ENCODE peak calls at places on chromosomes 7 and 10, in ten cellular contexts. P is heart right ventricle, N is cardiac fibroblast, I is fibroblast of mammary gland, Q is fibroblast of the aortic adventitia, L is right lobe of liver, X is body of pancreas, E is upper lobe of right lung, W is coronary artery, F is AG09309. R is an unnamed sample.

GRCh38 chr7:116241296-116241695 is 31.0 kb downstream of the TES start:
- DNase-seq in Q (no peak), N (no peak), X (no peak), E (no peak), W (no peak), F (no peak), I (peak), L (no peak), P (no peak), R (no peak)

GRCh38 chr10:97069576-97070362 is 116.0 kb downstream of the SLIT1 start:
- DNase-seq in Q (no peak), W (no peak), I (peak), N (peak), L (no peak), E (no peak), X (no peak), F (no peak), P (no peak), R (peak)

GRCh38 chr10:30396708-30397107 is 37.3 kb upstream of the MAP3K8 start:
- DNase-seq in X (no peak), I (no peak), N (no peak), F (no peak), W (no peak), L (no peak), P (no peak), Q (no peak), E (no peak), R (no peak)

GRCh38 chr7:39051707-39052106 is 74.0 kb downstream of the POU6F2 start:
- DNase-seq in L (no peak), P (no peak), N (no peak), Q (no peak), I (no peak), F (no peak), W (no peak), E (no peak), X (no peak), R (no peak)

GRCh38 chr7:131008840-131009651 is 275.0 kb upstream of the KLF14 start:
- DNase-seq in X (no peak), P (no peak), F (no peak), Q (peak), W (no peak), L (no peak), I (peak), N (no peak), E (no peak), R (no peak)

GRCh38 chr10:91307489-91307888 is 87.0 kb downstream of the PCGF5 start:
- DNase-seq in F (no peak), I (no peak), N (no peak), W (no peak), E (no peak), L (no peak), P (no peak), X (no peak), Q (no peak), R (no peak)

GRCh38 chr10:33703897-33704825 is 369.7 kb upstream of the NRP1 start:
- DNase-seq in X (no peak), P (no peak), L (peak), E (no peak), Q (peak), W (no peak), I (peak), N (peak), F (peak), R (peak)

GRCh38 chr7:43303740-43304241 is 191.3 kb downstream of the HECW1 start:
- DNase-seq in P (no peak), X (no peak), E (no peak), Q (peak), I (peak), W (no peak), L (no peak), F (no peak), N (no peak), R (peak)

GRCh38 chr7:123096976-123097375 is 101.5 kb upstream of the TAS2R16 start:
- DNase-seq in Q (no peak), E (no peak), P (no peak), X (no peak), L (no peak), I (no peak), W (no peak), N (no peak), F (no peak), R (no peak)

GRCh38 chr7:33909312-33909711 is 4.0 kb downstream of the BMPER start:
- DNase-seq in P (no peak), E (no peak), F (no peak), X (no peak), N (no peak), Q (peak), L (no peak), W (no peak), I (peak), R (no peak)

GRCh38 chr7:33905389-33906032 is at the start of gene BMPER:
- DNase-seq in N (peak), W (peak), F (no peak), P (peak), L (peak), E (peak), X (peak), I (peak), Q (no peak), R (peak)

GRCh38 chr7:33907625-33908024 is 2.3 kb downstream of the BMPER start:
- DNase-seq in P (no peak), L (no peak), E (no peak), Q (no peak), I (no peak), W (no peak), F (no peak), N (no peak), X (no peak), R (no peak)

GRCh38 chr7:33904680-33905388 is 505 bp upstream of the BMPER start:
- DNase-seq in Q (peak), E (peak), N (peak), L (peak), P (peak), X (peak), W (peak), I (peak), F (no peak), R (peak)

GRCh38 chr7:33906697-33907096 is 1.4 kb downstream of the BMPER start:
- DNase-seq in W (no peak), F (no peak), P (no peak), I (no peak), X (no peak), N (no peak), L (no peak), Q (no peak), E (no peak), R (no peak)
- H3K4me3 ChIP-seq in W (no peak), F (no peak), P (no peak), I (peak), X (no peak), N (no peak), L (no peak), Q (peak), E (peak), R (peak)

GRCh38 chr10:74234569-74234968 is 83.5 kb downstream of the ADK start:
- DNase-seq in L (no peak), E (no peak), X (no peak), F (no peak), N (peak), I (peak), Q (peak), W (no peak), P (no peak), R (peak)
- TF ChIP-seq CTCF in L (peak), E (peak), X (peak), F (peak), N (peak), I (peak), Q (peak), W (no peak), P (peak), R (peak)

DNA sequence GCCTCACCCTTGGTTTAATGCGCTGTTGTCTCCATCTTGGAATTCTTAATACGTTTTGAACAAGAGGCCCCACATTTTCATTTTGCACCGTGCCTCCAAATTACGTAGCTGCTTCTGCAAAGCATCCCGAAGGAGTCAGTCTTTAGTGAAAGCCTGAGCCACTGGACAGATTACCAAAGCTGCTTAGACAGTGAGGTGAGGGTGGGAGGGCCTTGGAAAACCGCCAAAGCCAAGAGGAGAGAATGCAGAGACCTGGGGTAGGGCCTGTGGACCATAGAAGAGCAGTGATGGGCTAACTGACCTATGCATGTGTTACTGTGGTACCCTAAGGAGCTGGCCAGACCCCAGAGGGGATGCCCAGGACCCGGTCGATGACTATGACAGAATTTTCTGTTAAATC is 4.2 kb upstream of the TCAF1 start:
- DNase-seq in N (no peak), X (no peak), W (no peak), F (no peak), P (no peak), L (no peak), Q (no peak), E (no peak), I (no peak), R (no peak)
- H3K4me3 ChIP-seq in N (no peak), X (no peak), W (no peak), F (no peak), P (no peak), L (no peak), Q (no peak), E (no peak), I (no peak), R (no peak)

GRCh38 chr10:73655257-73655989 is 406 bp downstream of the SYNPO2L start:
- DNase-seq in E (no peak), L (no peak), X (no peak), I (no peak), Q (no peak), N (no peak), W (no peak), F (no peak), P (no peak), R (no peak)

GRCh38 chr10:73655990-73656298 is at the start of gene SYNPO2L:
- DNase-seq in I (no peak), X (no peak), P (peak), W (peak), N (no peak), F (no peak), E (no peak), L (no peak), Q (no peak), R (no peak)

GRCh38 chr10:73653195-73653594 is 2.6 kb downstream of the SYNPO2L start:
- DNase-seq in F (no peak), N (no peak), L (no peak), X (no peak), W (no peak), P (no peak), E (no peak), Q (no peak), I (no peak), R (no peak)

GRCh38 chr10:73650537-73651331 is 5.1 kb downstream of the SYNPO2L start:
- DNase-seq in I (peak), F (peak), P (peak), E (no peak), X (no peak), L (no peak), W (no peak), N (peak), Q (peak), R (peak)

GRCh38 chr10:73653701-73654100 is 2.1 kb downstream of the SYNPO2L start:
- DNase-seq in X (no peak), L (no peak), F (no peak), P (no peak), Q (no peak), W (no peak), I (peak), N (no peak), E (no peak), R (peak)
- TF ChIP-seq CTCF in X (no peak), L (no peak), F (peak), P (no peak), Q (no peak), W (no peak), I (peak), N (no peak), E (no peak), R (no peak)

DNA sequence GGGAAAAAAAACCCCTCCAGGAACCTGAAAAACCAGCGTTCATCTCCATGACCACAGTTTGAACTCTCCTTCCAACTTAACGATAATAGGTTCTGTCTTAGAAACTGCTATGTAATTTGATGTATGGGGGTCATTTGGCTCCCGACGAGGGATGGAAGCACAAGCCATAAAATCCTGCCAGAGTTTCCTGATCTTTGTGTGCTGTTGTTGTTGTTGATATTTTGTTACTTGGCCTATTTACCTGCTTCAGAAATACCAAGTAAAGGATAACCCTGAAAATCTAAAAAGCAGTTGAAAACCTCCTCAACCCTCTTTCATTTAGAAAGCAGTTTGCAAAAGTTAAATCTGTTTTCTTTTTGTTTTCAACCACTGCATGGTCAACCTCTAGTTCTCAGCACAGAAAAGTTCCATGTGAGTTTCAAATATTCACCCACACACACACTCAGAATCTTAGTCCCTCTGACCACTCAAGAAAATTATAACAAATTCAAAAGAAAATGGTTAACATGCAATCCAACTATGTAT is 9.3 kb upstream of the HOXA2 start:
- DNase-seq in E (no peak), Q (no peak), W (no peak), L (no peak), F (no peak), I (no peak), X (no peak), N (no peak), P (no peak), R (no peak)
- H3K4me3 ChIP-seq in E (peak), Q (peak), W (no peak), L (no peak), F (no peak), I (no peak), X (no peak), N (no peak), P (no peak), R (no peak)

R was measured in foreskin fibroblast.